ENCODE peak calls at places on chromosomes 1 and 21, in six cellular contexts. One of them, this sample, is unnamed.

GRCh38 chr1:182677393-182678098 is 6.8 kb downstream of the RGS8 start:
- DNase-seq in mesenchymal stem cell: no peak
- DNase-seq in H1: no peak
- DNase-seq in mesendoderm: no peak
- DNase-seq in neuronal stem cell: no peak
- DNase-seq in trophoblast cell: no peak
- DNase-seq in this sample: no peak

GRCh38 chr1:226603030-226603960 is 54.7 kb downstream of the STUM start:
- DNase-seq in mesenchymal stem cell: peak; percentile 6
- DNase-seq in H1: no peak
- DNase-seq in mesendoderm: no peak
- DNase-seq in neuronal stem cell: no peak
- DNase-seq in trophoblast cell: peak; percentile 30
- DNase-seq in this sample: peak; percentile 48

GRCh38 chr1:48493970-48494769 is 22.2 kb upstream of the SPATA6 start:
- DNase-seq in mesenchymal stem cell: peak; percentile 88
- DNase-seq in H1: no peak
- DNase-seq in mesendoderm: peak; percentile 19
- DNase-seq in neuronal stem cell: no peak
- DNase-seq in trophoblast cell: no peak
- DNase-seq in this sample: peak; percentile 94

GRCh38 chr1:67969446-67969845 is 81.0 kb downstream of the DIRAS3 start:
- DNase-seq in mesenchymal stem cell: no peak
- DNase-seq in H1: no peak
- DNase-seq in mesendoderm: no peak
- DNase-seq in neuronal stem cell: no peak
- DNase-seq in trophoblast cell: no peak
- DNase-seq in this sample: no peak

GRCh38 chr1:244341455-244342450 is 110.0 kb downstream of the ADSS2 start:
- DNase-seq in mesenchymal stem cell: no peak
- DNase-seq in H1: peak; percentile 59
- DNase-seq in mesendoderm: peak; percentile 95
- DNase-seq in neuronal stem cell: no peak
- DNase-seq in trophoblast cell: peak; percentile 72
- DNase-seq in this sample: no peak

GRCh38 chr1:42757892-42758275 is 8.9 kb downstream of the P3H1 start:
- DNase-seq in mesenchymal stem cell: no peak
- DNase-seq in H1: no peak
- DNase-seq in mesendoderm: no peak
- DNase-seq in neuronal stem cell: no peak
- DNase-seq in trophoblast cell: no peak
- DNase-seq in this sample: no peak

GRCh38 chr1:64320470-64320869 is 117.0 kb downstream of the UBE2U start:
- DNase-seq in mesenchymal stem cell: peak; percentile 35
- DNase-seq in H1: no peak
- DNase-seq in mesendoderm: no peak
- DNase-seq in neuronal stem cell: no peak
- DNase-seq in trophoblast cell: no peak
- DNase-seq in this sample: peak; percentile 18

GRCh38 chr1:17046043-17046657 is 7.7 kb downstream of the SDHB start:
- DNase-seq in mesenchymal stem cell: peak; percentile 73
- DNase-seq in H1: no peak
- DNase-seq in mesendoderm: peak; percentile 72
- DNase-seq in neuronal stem cell: no peak
- DNase-seq in trophoblast cell: peak; percentile 74
- DNase-seq in this sample: peak; percentile 72

GRCh38 chr1:29687601-29688244 is 451.4 kb downstream of the PTPRU start:
- DNase-seq in mesenchymal stem cell: peak; percentile 8
- DNase-seq in H1: no peak
- DNase-seq in mesendoderm: no peak
- DNase-seq in neuronal stem cell: no peak
- DNase-seq in trophoblast cell: no peak
- DNase-seq in this sample: peak; percentile 27

GRCh38 chr1:212781225-212781624 is 10.4 kb downstream of the NSL1 start:
- DNase-seq in mesenchymal stem cell: no peak
- DNase-seq in H1: no peak
- DNase-seq in mesendoderm: no peak
- DNase-seq in neuronal stem cell: no peak
- DNase-seq in trophoblast cell: no peak
- DNase-seq in this sample: no peak

GRCh38 chr1:212783976-212784375 is 7.6 kb downstream of the NSL1 start:
- DNase-seq in mesenchymal stem cell: no peak
- DNase-seq in H1: no peak
- DNase-seq in mesendoderm: no peak
- DNase-seq in neuronal stem cell: no peak
- DNase-seq in trophoblast cell: no peak
- DNase-seq in this sample: no peak

GRCh38 chr1:212785871-212786270 is 5.7 kb downstream of the NSL1 start:
- DNase-seq in mesenchymal stem cell: no peak
- DNase-seq in H1: no peak
- DNase-seq in mesendoderm: no peak
- DNase-seq in neuronal stem cell: no peak
- DNase-seq in trophoblast cell: no peak
- DNase-seq in this sample: no peak

GRCh38 chr1:212780759-212781158 is 10.8 kb downstream of the NSL1 start:
- DNase-seq in mesenchymal stem cell: no peak
- DNase-seq in H1: no peak
- DNase-seq in mesendoderm: no peak
- DNase-seq in neuronal stem cell: no peak
- DNase-seq in trophoblast cell: no peak
- DNase-seq in this sample: no peak

GRCh38 chr1:212782422-212783154 is 9.0 kb downstream of the NSL1 start:
- DNase-seq in mesenchymal stem cell: peak; percentile 70
- DNase-seq in H1: no peak
- DNase-seq in mesendoderm: peak; percentile 32
- DNase-seq in neuronal stem cell: no peak
- DNase-seq in trophoblast cell: peak; percentile 60
- DNase-seq in this sample: peak; percentile 69
- H3K79me1 ChIP-seq in mesenchymal stem cell: peaks cover 3% of the 10 kb centered on the region
- H3K79me1 ChIP-seq in H1: no peaks in the 10 kb centered on the region
- H3K79me1 ChIP-seq in mesendoderm: no peaks in the 10 kb centered on the region
- H3K79me1 ChIP-seq in neuronal stem cell: no peaks in the 10 kb centered on the region
- H3K79me1 ChIP-seq in trophoblast cell: no peaks in the 10 kb centered on the region
- H3K79me1 ChIP-seq in this sample: peaks cover 6% of the 10 kb centered on the region

DNA sequence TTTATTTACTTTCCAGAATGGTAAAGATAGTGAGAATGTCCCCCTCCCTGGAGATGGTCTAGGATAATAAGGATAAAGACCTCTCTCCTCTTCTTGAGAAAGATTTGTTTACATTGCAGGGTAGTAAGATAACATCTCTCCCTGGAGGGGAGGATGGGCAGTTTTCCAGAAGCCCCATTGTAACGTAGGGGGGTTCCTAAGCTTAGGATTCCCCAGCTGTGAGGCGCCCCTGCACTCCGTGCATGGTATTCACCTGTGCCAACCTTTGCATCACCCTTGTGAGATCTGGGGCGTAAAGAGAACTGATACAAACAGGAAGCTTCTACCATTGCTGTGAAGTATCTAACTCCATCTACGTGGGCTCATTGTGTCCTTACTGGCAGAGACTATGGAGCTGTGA is 148.7 kb upstream of the DNAH14 start:
- DNase-seq in mesenchymal stem cell: no peak
- DNase-seq in H1: no peak
- DNase-seq in mesendoderm: peak; percentile 58
- DNase-seq in neuronal stem cell: no peak
- DNase-seq in trophoblast cell: no peak
- DNase-seq in this sample: no peak
- H3K4me3 ChIP-seq in mesenchymal stem cell: no peak overlapping the region
- H3K4me3 ChIP-seq in H1: no peak overlapping the region
- H3K4me3 ChIP-seq in mesendoderm: no peak overlapping the region
- H3K4me3 ChIP-seq in neuronal stem cell: no peak overlapping the region
- H3K4me3 ChIP-seq in trophoblast cell: no peak overlapping the region
- H3K4me3 ChIP-seq in this sample: no peak overlapping the region

DNA sequence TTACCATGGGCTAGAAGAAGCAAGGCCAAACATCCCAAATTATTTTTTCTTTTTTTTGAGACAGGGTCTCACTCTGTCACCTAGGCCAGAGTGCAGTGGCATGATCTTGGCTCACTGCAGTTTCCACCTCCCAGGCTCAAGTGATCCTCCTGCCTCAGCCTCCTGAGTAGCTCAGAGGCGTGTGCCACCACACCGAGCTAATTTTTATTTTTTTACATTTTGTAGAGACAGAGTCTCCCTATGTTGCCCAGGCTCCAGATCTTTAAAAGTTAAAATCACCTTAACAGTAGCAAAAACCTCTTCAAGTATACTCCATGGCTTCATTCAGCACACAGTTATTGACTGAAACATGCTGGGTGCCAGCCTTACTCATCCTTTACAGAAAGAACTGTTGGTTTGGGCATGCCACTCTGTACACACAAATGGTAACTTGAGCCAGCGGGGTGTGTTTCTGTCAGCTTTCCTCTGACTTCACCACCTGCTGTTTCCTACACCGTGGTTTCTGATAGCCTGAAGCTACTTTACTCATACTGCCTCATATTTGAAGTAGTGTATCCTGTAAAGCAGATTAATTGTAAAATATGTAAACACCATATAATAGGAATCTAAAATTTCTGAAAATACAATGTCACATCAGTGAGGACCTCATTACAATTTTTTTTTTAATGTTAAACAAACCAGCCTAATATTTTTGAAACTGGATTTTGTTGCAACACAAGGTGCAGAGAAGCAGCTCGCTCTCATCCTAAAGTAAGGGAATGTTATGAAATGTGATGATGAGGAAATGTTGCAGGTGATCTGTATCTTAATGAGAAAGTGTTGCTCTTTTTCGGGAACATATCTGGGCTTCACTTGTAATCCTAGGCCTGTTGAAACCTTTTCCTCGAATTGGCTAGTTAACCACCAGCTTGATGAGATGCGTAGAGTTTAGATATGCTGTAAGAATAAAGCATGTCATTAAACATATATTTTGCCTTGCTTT is 113.9 kb downstream of the ATP5PO start:
- DNase-seq in mesenchymal stem cell: peak; percentile 31
- DNase-seq in H1: no peak
- DNase-seq in mesendoderm: peak; percentile 39
- DNase-seq in neuronal stem cell: no peak
- DNase-seq in trophoblast cell: peak; percentile 93
- DNase-seq in this sample: peak; percentile 80
- H3K4me2 ChIP-seq in mesenchymal stem cell: no peak overlapping the region
- H3K4me2 ChIP-seq in H1: no peak overlapping the region
- H3K4me2 ChIP-seq in mesendoderm: no peak overlapping the region
- H3K4me2 ChIP-seq in neuronal stem cell: no peak overlapping the region
- H3K4me2 ChIP-seq in trophoblast cell: no peak overlapping the region
- H3K4me2 ChIP-seq in this sample: no peak overlapping the region

GRCh38 chr1:243288062-243288461 is 32.2 kb downstream of the SDCCAG8 start:
- DNase-seq in mesenchymal stem cell: no peak
- DNase-seq in H1: no peak
- DNase-seq in mesendoderm: no peak
- DNase-seq in neuronal stem cell: no peak
- DNase-seq in trophoblast cell: no peak
- DNase-seq in this sample: no peak

GRCh38 chr1:243291287-243291686 is 35.4 kb downstream of the SDCCAG8 start:
- DNase-seq in mesenchymal stem cell: no peak
- DNase-seq in H1: no peak
- DNase-seq in mesendoderm: no peak
- DNase-seq in neuronal stem cell: no peak
- DNase-seq in trophoblast cell: peak; percentile 6
- DNase-seq in this sample: no peak

GRCh38 chr1:243294723-243295121 is 38.9 kb downstream of the SDCCAG8 start:
- DNase-seq in mesenchymal stem cell: peak; percentile 55
- DNase-seq in H1: no peak
- DNase-seq in mesendoderm: no peak
- DNase-seq in neuronal stem cell: no peak
- DNase-seq in trophoblast cell: no peak
- DNase-seq in this sample: peak; percentile 68

GRCh38 chr1:243293941-243294722 is 38.3 kb downstream of the SDCCAG8 start:
- DNase-seq in mesenchymal stem cell: peak; percentile 31
- DNase-seq in H1: no peak
- DNase-seq in mesendoderm: peak; percentile 10
- DNase-seq in neuronal stem cell: no peak
- DNase-seq in trophoblast cell: no peak
- DNase-seq in this sample: no peak

GRCh38 chr1:243292117-243292516 is 36.3 kb downstream of the SDCCAG8 start:
- DNase-seq in mesenchymal stem cell: no peak
- DNase-seq in H1: no peak
- DNase-seq in mesendoderm: no peak
- DNase-seq in neuronal stem cell: no peak
- DNase-seq in trophoblast cell: no peak
- DNase-seq in this sample: no peak
- H3K79me1 ChIP-seq in mesenchymal stem cell: peaks cover 9% of the 10 kb centered on the region
- H3K79me1 ChIP-seq in H1: no peaks in the 10 kb centered on the region
- H3K79me1 ChIP-seq in mesendoderm: no peaks in the 10 kb centered on the region
- H3K79me1 ChIP-seq in neuronal stem cell: no peaks in the 10 kb centered on the region
- H3K79me1 ChIP-seq in trophoblast cell: peaks cover 1% of the 10 kb centered on the region
- H3K79me1 ChIP-seq in this sample: peaks cover 15% of the 10 kb centered on the region

GRCh38 chr1:3659093-3659492 is 6.8 kb downstream of the TP73 start:
- DNase-seq in mesenchymal stem cell: no peak
- DNase-seq in H1: no peak
- DNase-seq in mesendoderm: no peak
- DNase-seq in neuronal stem cell: no peak
- DNase-seq in trophoblast cell: no peak
- DNase-seq in this sample: no peak

GRCh38 chr1:3657578-3658230 is 5.4 kb downstream of the TP73 start:
- DNase-seq in mesenchymal stem cell: no peak
- DNase-seq in H1: no peak
- DNase-seq in mesendoderm: no peak
- DNase-seq in neuronal stem cell: no peak
- DNase-seq in trophoblast cell: no peak
- DNase-seq in this sample: no peak

GRCh38 chr1:3658231-3658615 is 5.9 kb downstream of the TP73 start:
- DNase-seq in mesenchymal stem cell: no peak
- DNase-seq in H1: no peak
- DNase-seq in mesendoderm: no peak
- DNase-seq in neuronal stem cell: no peak
- DNase-seq in trophoblast cell: no peak
- DNase-seq in this sample: no peak

GRCh38 chr1:3656450-3657095 is 4.3 kb downstream of the TP73 start:
- DNase-seq in mesenchymal stem cell: no peak
- DNase-seq in H1: no peak
- DNase-seq in mesendoderm: no peak
- DNase-seq in neuronal stem cell: no peak
- DNase-seq in trophoblast cell: no peak
- DNase-seq in this sample: no peak

DNA sequence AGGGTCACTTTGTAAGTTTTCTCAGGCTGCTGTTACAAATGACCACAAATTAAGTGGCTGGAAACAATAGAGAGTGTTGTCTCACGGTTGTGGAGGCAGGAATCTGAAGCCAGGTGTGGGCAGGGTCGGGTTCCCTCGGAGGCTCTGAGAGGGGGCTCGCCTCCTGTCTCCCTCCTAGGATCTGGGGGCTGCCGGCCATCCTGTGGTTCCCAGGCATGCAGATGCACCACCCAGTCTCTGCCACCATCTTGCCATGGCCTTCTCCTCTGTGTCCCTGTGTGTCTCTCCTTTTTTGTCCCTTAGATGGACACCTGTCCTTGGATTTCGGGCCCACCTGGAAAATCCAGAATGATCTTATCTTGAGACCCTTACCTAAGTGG is 4.8 kb downstream of the TP73 start:
- DNase-seq in mesenchymal stem cell: no peak
- DNase-seq in H1: no peak
- DNase-seq in mesendoderm: no peak
- DNase-seq in neuronal stem cell: no peak
- DNase-seq in trophoblast cell: no peak
- DNase-seq in this sample: no peak
- H3K4me3 ChIP-seq in mesenchymal stem cell: no peak overlapping the region
- H3K4me3 ChIP-seq in H1: no peak overlapping the region
- H3K4me3 ChIP-seq in mesendoderm: no peak overlapping the region
- H3K4me3 ChIP-seq in neuronal stem cell: no peak overlapping the region
- H3K4me3 ChIP-seq in trophoblast cell: peak overlapping the region; percentile 39
- H3K4me3 ChIP-seq in this sample: no peak overlapping the region

GRCh38 chr1:154747380-154747779 is 122.7 kb downstream of the KCNN3 start:
- DNase-seq in mesenchymal stem cell: no peak
- DNase-seq in H1: no peak
- DNase-seq in mesendoderm: no peak
- DNase-seq in neuronal stem cell: no peak
- DNase-seq in trophoblast cell: no peak
- DNase-seq in this sample: no peak
- H3K4me2 ChIP-seq in mesenchymal stem cell: no peak overlapping the region
- H3K4me2 ChIP-seq in H1: no peak overlapping the region
- H3K4me2 ChIP-seq in mesendoderm: no peak overlapping the region
- H3K4me2 ChIP-seq in neuronal stem cell: no peak overlapping the region
- H3K4me2 ChIP-seq in trophoblast cell: no peak overlapping the region
- H3K4me2 ChIP-seq in this sample: no peak overlapping the region

This sample was measured in IMR-90.